ENCODE peak calls at places on chromosomes 5 and 9, in nine cellular contexts. One of them, this sample, is unnamed.

GRCh38 chr5:35804201-35804653 is 52.5 kb upstream of the IL7R start:
- DNase-seq in right lobe of liver: no peak
- DNase-seq in PC-9: no peak
- DNase-seq in CD4-positive, CD25-positive, alpha-beta regulatory T cell: no peak
- DNase-seq in H1: no peak
- DNase-seq in HepG2: no peak
- DNase-seq in substantia nigra: no peak
- DNase-seq in GM23248: no peak
- DNase-seq in fibroblast of lung: no peak
- DNase-seq in this sample: no peak

GRCh38 chr9:81626511-81626910 is 62.8 kb downstream of the TLE1 start:
- DNase-seq in H1: no peak
- DNase-seq in PC-9: peak
- DNase-seq in substantia nigra: no peak
- DNase-seq in GM23248: peak
- DNase-seq in HepG2: peak
- DNase-seq in right lobe of liver: no peak
- DNase-seq in fibroblast of lung: peak
- DNase-seq in CD4-positive, CD25-positive, alpha-beta regulatory T cell: no peak
- DNase-seq in this sample: peak

GRCh38 chr9:37293664-37294524 is 128.6 kb upstream of the GRHPR start:
- DNase-seq in substantia nigra: no peak
- DNase-seq in HepG2: no peak
- DNase-seq in PC-9: no peak
- DNase-seq in H1: no peak
- DNase-seq in fibroblast of lung: peak
- DNase-seq in CD4-positive, CD25-positive, alpha-beta regulatory T cell: no peak
- DNase-seq in GM23248: peak
- DNase-seq in right lobe of liver: no peak
- DNase-seq in this sample: no peak

GRCh38 chr5:6785861-6786180 is 72.6 kb downstream of the TENT4A start:
- DNase-seq in H1: no peak
- DNase-seq in HepG2: no peak
- DNase-seq in GM23248: no peak
- DNase-seq in right lobe of liver: no peak
- DNase-seq in CD4-positive, CD25-positive, alpha-beta regulatory T cell: no peak
- DNase-seq in PC-9: no peak
- DNase-seq in fibroblast of lung: no peak
- DNase-seq in substantia nigra: no peak
- DNase-seq in this sample: no peak

GRCh38 chr5:91339053-91339710 is 43.9 kb downstream of the ARRDC3 start:
- DNase-seq in CD4-positive, CD25-positive, alpha-beta regulatory T cell: no peak
- DNase-seq in right lobe of liver: no peak
- DNase-seq in GM23248: peak
- DNase-seq in H1: no peak
- DNase-seq in HepG2: no peak
- DNase-seq in fibroblast of lung: peak
- DNase-seq in PC-9: no peak
- DNase-seq in substantia nigra: no peak
- DNase-seq in this sample: no peak

GRCh38 chr9:105457560-105458294 is 9.9 kb downstream of the FSD1L start:
- DNase-seq in right lobe of liver: no peak
- DNase-seq in CD4-positive, CD25-positive, alpha-beta regulatory T cell: no peak
- DNase-seq in GM23248: no peak
- DNase-seq in PC-9: no peak
- DNase-seq in substantia nigra: no peak
- DNase-seq in HepG2: no peak
- DNase-seq in fibroblast of lung: no peak
- DNase-seq in H1: no peak
- DNase-seq in this sample: no peak

GRCh38 chr5:105033642-105034217 is 1471.1 kb upstream of the NUDT12 start:
- DNase-seq in PC-9: no peak
- DNase-seq in HepG2: no peak
- DNase-seq in GM23248: no peak
- DNase-seq in H1: no peak
- DNase-seq in fibroblast of lung: no peak
- DNase-seq in right lobe of liver: no peak
- DNase-seq in CD4-positive, CD25-positive, alpha-beta regulatory T cell: no peak
- DNase-seq in substantia nigra: no peak
- DNase-seq in this sample: no peak

GRCh38 chr5:143355710-143356109 is 47.8 kb downstream of the NR3C1 start:
- DNase-seq in HepG2: peak
- DNase-seq in fibroblast of lung: peak
- DNase-seq in right lobe of liver: peak
- DNase-seq in PC-9: peak
- DNase-seq in CD4-positive, CD25-positive, alpha-beta regulatory T cell: peak
- DNase-seq in GM23248: peak
- DNase-seq in substantia nigra: no peak
- DNase-seq in H1: no peak
- DNase-seq in this sample: peak

DNA sequence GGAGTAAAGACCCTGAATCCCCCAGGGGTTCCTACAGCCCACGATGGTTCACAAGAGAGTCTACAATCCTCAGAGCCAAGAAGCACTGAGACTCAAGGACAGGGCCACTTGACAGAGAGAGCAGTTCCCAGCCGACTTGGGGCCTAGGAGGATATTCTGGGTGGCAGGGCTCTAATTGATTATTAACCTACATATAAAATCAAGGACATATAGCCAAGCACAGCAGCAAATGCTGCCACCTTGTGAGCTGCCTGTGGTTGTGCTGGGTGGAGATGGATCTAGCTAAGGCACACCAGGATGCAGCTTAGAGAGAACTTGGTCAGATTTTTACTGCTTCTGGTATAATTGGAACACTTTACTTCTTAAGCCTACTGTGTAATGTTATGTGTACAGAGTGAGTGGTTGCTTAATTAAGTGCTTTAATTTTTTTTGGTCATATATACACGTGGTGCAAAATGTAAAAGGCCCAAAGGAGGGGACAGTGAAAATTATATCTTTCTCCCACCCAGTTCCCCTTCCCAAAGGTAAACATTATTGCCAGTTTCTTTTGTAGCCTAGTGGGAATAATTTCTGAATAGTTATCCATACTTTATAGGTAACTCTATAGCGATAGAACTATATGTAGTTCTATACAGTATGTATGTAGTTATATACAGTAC is 78.8 kb downstream of the F2RL2 start:
- DNase-seq in right lobe of liver: peak
- DNase-seq in fibroblast of lung: peak
- DNase-seq in PC-9: no peak
- DNase-seq in GM23248: peak
- DNase-seq in CD4-positive, CD25-positive, alpha-beta regulatory T cell: peak
- DNase-seq in substantia nigra: no peak
- DNase-seq in H1: no peak
- DNase-seq in HepG2: peak
- DNase-seq in this sample: no peak
- H3K27ac ChIP-seq in right lobe of liver: peak
- H3K27ac ChIP-seq in fibroblast of lung: no peak
- H3K27ac ChIP-seq in PC-9: no peak
- H3K27ac ChIP-seq in GM23248: no peak
- H3K27ac ChIP-seq in CD4-positive, CD25-positive, alpha-beta regulatory T cell: peak
- H3K27ac ChIP-seq in substantia nigra: no peak
- H3K27ac ChIP-seq in H1: no peak
- H3K27ac ChIP-seq in HepG2: peak
- H3K27ac ChIP-seq in this sample: no peak

GRCh38 chr5:34563951-34564705 is 92.0 kb upstream of the RAI14 start:
- DNase-seq in H1: no peak
- DNase-seq in fibroblast of lung: peak
- DNase-seq in GM23248: peak
- DNase-seq in right lobe of liver: no peak
- DNase-seq in PC-9: peak
- DNase-seq in HepG2: no peak
- DNase-seq in substantia nigra: no peak
- DNase-seq in CD4-positive, CD25-positive, alpha-beta regulatory T cell: no peak
- DNase-seq in this sample: no peak
- H3K27ac ChIP-seq in H1: no peak
- H3K27ac ChIP-seq in fibroblast of lung: no peak
- H3K27ac ChIP-seq in GM23248: no peak
- H3K27ac ChIP-seq in right lobe of liver: no peak
- H3K27ac ChIP-seq in PC-9: peak
- H3K27ac ChIP-seq in HepG2: no peak
- H3K27ac ChIP-seq in substantia nigra: no peak
- H3K27ac ChIP-seq in CD4-positive, CD25-positive, alpha-beta regulatory T cell: no peak
- H3K27ac ChIP-seq in this sample: no peak

GRCh38 chr9:114371986-114372917 is 15.5 kb downstream of the AKNA start:
- DNase-seq in right lobe of liver: no peak
- DNase-seq in fibroblast of lung: peak
- DNase-seq in PC-9: no peak
- DNase-seq in GM23248: peak
- DNase-seq in H1: no peak
- DNase-seq in substantia nigra: no peak
- DNase-seq in CD4-positive, CD25-positive, alpha-beta regulatory T cell: peak
- DNase-seq in HepG2: no peak
- DNase-seq in this sample: no peak
- H3K27ac ChIP-seq in right lobe of liver: peak
- H3K27ac ChIP-seq in fibroblast of lung: no peak
- H3K27ac ChIP-seq in PC-9: no peak
- H3K27ac ChIP-seq in GM23248: no peak
- H3K27ac ChIP-seq in H1: no peak
- H3K27ac ChIP-seq in substantia nigra: peak
- H3K27ac ChIP-seq in CD4-positive, CD25-positive, alpha-beta regulatory T cell: peak
- H3K27ac ChIP-seq in HepG2: no peak
- H3K27ac ChIP-seq in this sample: peak

GRCh38 chr5:137115152-137115551 is 384.0 kb downstream of the SPOCK1 start:
- DNase-seq in fibroblast of lung: no peak
- DNase-seq in PC-9: no peak
- DNase-seq in GM23248: no peak
- DNase-seq in CD4-positive, CD25-positive, alpha-beta regulatory T cell: no peak
- DNase-seq in HepG2: no peak
- DNase-seq in right lobe of liver: no peak
- DNase-seq in H1: no peak
- DNase-seq in substantia nigra: no peak
- DNase-seq in this sample: no peak
- H3K27ac ChIP-seq in fibroblast of lung: no peak
- H3K27ac ChIP-seq in PC-9: no peak
- H3K27ac ChIP-seq in GM23248: peak
- H3K27ac ChIP-seq in CD4-positive, CD25-positive, alpha-beta regulatory T cell: no peak
- H3K27ac ChIP-seq in HepG2: no peak
- H3K27ac ChIP-seq in right lobe of liver: no peak
- H3K27ac ChIP-seq in H1: no peak
- H3K27ac ChIP-seq in substantia nigra: no peak
- H3K27ac ChIP-seq in this sample: no peak

GRCh38 chr9:72951520-72952393 is 1.1 kb downstream of the ALDH1A1 start:
- DNase-seq in H1: no peak
- DNase-seq in CD4-positive, CD25-positive, alpha-beta regulatory T cell: no peak
- DNase-seq in right lobe of liver: no peak
- DNase-seq in PC-9: no peak
- DNase-seq in substantia nigra: no peak
- DNase-seq in HepG2: no peak
- DNase-seq in GM23248: no peak
- DNase-seq in fibroblast of lung: no peak
- DNase-seq in this sample: no peak
- H3K27ac ChIP-seq in H1: no peak
- H3K27ac ChIP-seq in CD4-positive, CD25-positive, alpha-beta regulatory T cell: no peak
- H3K27ac ChIP-seq in right lobe of liver: peak
- H3K27ac ChIP-seq in PC-9: no peak
- H3K27ac ChIP-seq in substantia nigra: no peak
- H3K27ac ChIP-seq in HepG2: peak
- H3K27ac ChIP-seq in GM23248: no peak
- H3K27ac ChIP-seq in fibroblast of lung: no peak
- H3K27ac ChIP-seq in this sample: no peak

DNA sequence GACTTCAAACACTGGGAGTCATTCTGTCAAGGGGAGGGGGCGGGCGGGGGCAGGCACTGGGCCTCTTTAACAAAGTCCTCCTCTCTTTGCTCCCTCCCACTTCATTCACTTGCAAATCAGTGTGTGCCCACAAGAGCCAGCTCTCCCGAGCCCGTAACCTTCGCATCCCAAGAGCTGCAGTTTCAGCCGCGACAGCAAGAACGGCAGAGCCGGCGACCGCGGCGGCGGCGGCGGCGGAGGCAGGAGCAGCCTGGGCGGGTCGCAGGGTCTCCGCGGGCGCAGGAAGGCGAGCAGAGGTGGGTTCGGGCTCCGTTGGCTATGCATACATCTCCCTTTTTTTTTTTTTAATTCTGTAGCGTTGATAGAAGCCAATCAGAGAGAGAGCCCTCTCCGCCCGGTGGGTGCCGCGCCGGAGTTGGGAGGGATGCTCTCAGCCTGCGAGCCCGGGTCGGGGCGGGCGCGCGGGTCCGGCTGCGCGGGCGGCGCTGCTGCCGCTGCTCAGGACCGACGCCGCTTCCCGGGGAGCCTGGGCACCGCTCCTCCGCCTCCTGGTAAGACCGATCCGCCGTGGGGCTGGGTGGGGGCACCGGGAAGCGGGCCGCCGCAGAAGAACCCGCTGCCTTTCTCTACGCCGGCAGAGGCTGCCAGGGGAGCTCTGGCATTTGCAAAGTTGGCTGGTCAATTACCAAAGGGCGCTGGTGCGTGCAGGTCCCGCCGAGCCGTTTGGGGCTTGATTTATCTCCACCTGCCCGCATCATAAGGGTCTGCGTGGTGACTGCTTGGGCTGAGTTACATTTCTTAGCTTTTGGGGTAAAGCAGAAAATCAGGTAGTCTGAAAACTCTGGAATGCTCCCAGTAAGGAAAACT is at the start of gene CDH6:
- DNase-seq in CD4-positive, CD25-positive, alpha-beta regulatory T cell: no peak
- DNase-seq in right lobe of liver: peak
- DNase-seq in substantia nigra: peak
- DNase-seq in GM23248: peak
- DNase-seq in fibroblast of lung: peak
- DNase-seq in H1: peak
- DNase-seq in HepG2: no peak
- DNase-seq in PC-9: no peak
- DNase-seq in this sample: no peak
- H3K27ac ChIP-seq in CD4-positive, CD25-positive, alpha-beta regulatory T cell: no peak
- H3K27ac ChIP-seq in right lobe of liver: no peak
- H3K27ac ChIP-seq in substantia nigra: peak
- H3K27ac ChIP-seq in GM23248: no peak
- H3K27ac ChIP-seq in fibroblast of lung: no peak
- H3K27ac ChIP-seq in H1: no peak
- H3K27ac ChIP-seq in HepG2: no peak
- H3K27ac ChIP-seq in PC-9: no peak
- H3K27ac ChIP-seq in this sample: no peak

DNA sequence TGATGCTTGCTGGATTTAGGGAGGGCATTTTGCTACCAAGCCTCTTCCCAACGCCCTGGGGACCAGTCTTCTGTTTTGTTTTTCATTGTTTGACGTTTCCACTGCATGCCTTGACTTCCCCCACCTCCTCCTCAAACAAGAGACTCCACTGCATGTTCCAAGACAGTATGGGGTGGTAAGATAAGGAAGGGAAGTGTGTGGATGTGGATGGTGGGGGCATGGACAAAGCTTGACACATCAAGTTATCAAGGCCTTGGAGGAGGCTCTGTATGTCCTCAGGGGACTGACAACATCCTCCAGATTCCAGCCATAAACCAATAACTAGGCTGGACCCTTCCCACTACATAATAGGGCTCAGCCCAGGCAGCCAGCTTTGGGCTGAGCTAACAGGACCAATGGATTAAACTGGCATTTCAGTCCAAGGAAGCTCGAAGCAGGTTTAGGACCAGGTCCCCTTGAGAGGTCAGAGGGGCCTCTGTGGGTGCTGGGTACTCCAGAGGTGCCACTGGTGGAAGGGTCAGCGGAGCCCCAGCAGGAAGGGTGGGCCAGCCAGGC is 23.0 kb downstream of the PCDHGC5 start:
- DNase-seq in HepG2: no peak
- DNase-seq in fibroblast of lung: no peak
- DNase-seq in right lobe of liver: no peak
- DNase-seq in PC-9: no peak
- DNase-seq in H1: no peak
- DNase-seq in CD4-positive, CD25-positive, alpha-beta regulatory T cell: no peak
- DNase-seq in GM23248: no peak
- DNase-seq in substantia nigra: no peak
- DNase-seq in this sample: no peak
- H3K27ac ChIP-seq in HepG2: no peak
- H3K27ac ChIP-seq in fibroblast of lung: peak
- H3K27ac ChIP-seq in right lobe of liver: no peak
- H3K27ac ChIP-seq in PC-9: no peak
- H3K27ac ChIP-seq in H1: no peak
- H3K27ac ChIP-seq in CD4-positive, CD25-positive, alpha-beta regulatory T cell: no peak
- H3K27ac ChIP-seq in GM23248: peak
- H3K27ac ChIP-seq in substantia nigra: peak
- H3K27ac ChIP-seq in this sample: peak